ENCODE peak calls at places on chromosomes 12 and 14, in five cellular contexts. One of them, this sample, is unnamed.

GRCh38 chr12:103665971-103666370 is 78.9 kb downstream of the STAB2 start:
- DNase-seq in AG10803: no peak
- DNase-seq in lung: no peak
- DNase-seq in stomach: no peak
- DNase-seq in colonic mucosa: no peak
- DNase-seq in this sample: no peak

GRCh38 chr12:76491292-76491691 is 68.3 kb downstream of the OSBPL8 start:
- DNase-seq in AG10803: no peak
- DNase-seq in lung: no peak
- DNase-seq in stomach: no peak
- DNase-seq in colonic mucosa: no peak
- DNase-seq in this sample: no peak

GRCh38 chr12:14290951-14291350 is 74.5 kb upstream of the ATF7IP start:
- DNase-seq in AG10803: no peak
- DNase-seq in lung: no peak
- DNase-seq in stomach: no peak
- DNase-seq in colonic mucosa: no peak
- DNase-seq in this sample: no peak

GRCh38 chr12:70052931-70053497 is 190.2 kb upstream of the CNOT2 start:
- DNase-seq in AG10803: peak
- DNase-seq in lung: peak
- DNase-seq in stomach: peak
- DNase-seq in colonic mucosa: peak
- DNase-seq in this sample: peak

GRCh38 chr12:22333186-22333745 is 1.2 kb downstream of the ST8SIA1 start:
- DNase-seq in AG10803: peak
- DNase-seq in lung: no peak
- DNase-seq in stomach: no peak
- DNase-seq in colonic mucosa: no peak
- DNase-seq in this sample: no peak

GRCh38 chr14:56342419-56342901 is 224.2 kb downstream of the PELI2 start:
- DNase-seq in AG10803: peak
- DNase-seq in lung: no peak
- DNase-seq in stomach: no peak
- DNase-seq in colonic mucosa: no peak
- DNase-seq in this sample: no peak

GRCh38 chr12:57156701-57157403 is 9.4 kb upstream of the LRP1-AS start:
- DNase-seq in AG10803: no peak
- DNase-seq in lung: no peak
- DNase-seq in stomach: no peak
- DNase-seq in colonic mucosa: no peak
- DNase-seq in this sample: no peak

GRCh38 chr12:62834971-62835547 is 99.9 kb downstream of the PPM1H start:
- DNase-seq in AG10803: peak
- DNase-seq in lung: no peak
- DNase-seq in stomach: no peak
- DNase-seq in colonic mucosa: no peak
- DNase-seq in this sample: no peak

GRCh38 chr14:37197421-37198272 is at the start of gene MIPOL1:
- DNase-seq in AG10803: peak
- DNase-seq in lung: peak
- DNase-seq in stomach: peak
- DNase-seq in colonic mucosa: peak
- DNase-seq in this sample: peak

GRCh38 chr14:23365353-23366162 is 586 bp upstream of the EFS start:
- DNase-seq in AG10803: no peak
- DNase-seq in lung: no peak
- DNase-seq in stomach: peak
- DNase-seq in colonic mucosa: no peak
- DNase-seq in this sample: no peak

GRCh38 chr14:105748204-105748578 is 221.8 kb downstream of the TMEM121 start:
- DNase-seq in AG10803: no peak
- DNase-seq in lung: no peak
- DNase-seq in stomach: no peak
- DNase-seq in colonic mucosa: no peak
- DNase-seq in this sample: no peak

GRCh38 chr14:77058785-77059184 is 30.3 kb upstream of the IRF2BPL start:
- DNase-seq in AG10803: no peak
- DNase-seq in lung: no peak
- DNase-seq in stomach: no peak
- DNase-seq in colonic mucosa: no peak
- DNase-seq in this sample: no peak

GRCh38 chr14:89720741-89721315 is 233.7 kb downstream of the EFCAB11 start:
- DNase-seq in AG10803: no peak
- DNase-seq in lung: peak
- DNase-seq in stomach: peak
- DNase-seq in colonic mucosa: no peak
- DNase-seq in this sample: no peak

GRCh38 chr14:28751467-28752058 is 15.0 kb upstream of the FOXG1 start:
- DNase-seq in AG10803: peak
- DNase-seq in lung: no peak
- DNase-seq in stomach: peak
- DNase-seq in colonic mucosa: peak
- DNase-seq in this sample: peak

GRCh38 chr14:95363468-95363954 is 43.8 kb upstream of the CLMN start:
- DNase-seq in AG10803: no peak
- DNase-seq in lung: no peak
- DNase-seq in stomach: no peak
- DNase-seq in colonic mucosa: no peak
- DNase-seq in this sample: no peak

GRCh38 chr12:4323400-4323799 is 2.4 kb downstream of the TIGAR start:
- DNase-seq in AG10803: no peak
- DNase-seq in lung: no peak
- DNase-seq in stomach: no peak
- DNase-seq in colonic mucosa: no peak
- DNase-seq in this sample: no peak

GRCh38 chr14:52060080-52060479 is 8.8 kb downstream of the NID2 start:
- DNase-seq in AG10803: peak
- DNase-seq in lung: no peak
- DNase-seq in stomach: no peak
- DNase-seq in colonic mucosa: no peak
- DNase-seq in this sample: no peak

GRCh38 chr12:62581288-62582064 is 114.8 kb downstream of the MON2 start:
- DNase-seq in AG10803: peak
- DNase-seq in lung: no peak
- DNase-seq in stomach: no peak
- DNase-seq in colonic mucosa: no peak
- DNase-seq in this sample: peak

GRCh38 chr12:56151672-56152131 is 685 bp upstream of the MYL6B start:
- DNase-seq in AG10803: no peak
- DNase-seq in lung: peak
- DNase-seq in stomach: peak
- DNase-seq in colonic mucosa: peak
- DNase-seq in this sample: peak

GRCh38 chr14:89681086-89682018 is 264.3 kb upstream of the FOXN3 start:
- DNase-seq in AG10803: no peak
- DNase-seq in lung: no peak
- DNase-seq in stomach: no peak
- DNase-seq in colonic mucosa: no peak
- DNase-seq in this sample: peak

GRCh38 chr12:130552483-130552996 is 163.6 kb downstream of the RIMBP2 start:
- DNase-seq in AG10803: no peak
- DNase-seq in lung: no peak
- DNase-seq in stomach: no peak
- DNase-seq in colonic mucosa: no peak
- DNase-seq in this sample: peak

GRCh38 chr12:120183211-120183631 is 11.3 kb downstream of the GCN1 start:
- DNase-seq in AG10803: peak
- DNase-seq in lung: no peak
- DNase-seq in stomach: no peak
- DNase-seq in colonic mucosa: no peak
- DNase-seq in this sample: no peak

GRCh38 chr12:21865846-21866245 is 75.4 kb downstream of the ABCC9 start:
- DNase-seq in AG10803: no peak
- DNase-seq in lung: no peak
- DNase-seq in stomach: no peak
- DNase-seq in colonic mucosa: no peak
- DNase-seq in this sample: no peak

GRCh38 chr14:65010211-65010931 is 23.7 kb downstream of the FNTB start:
- DNase-seq in AG10803: no peak
- DNase-seq in lung: no peak
- DNase-seq in stomach: no peak
- DNase-seq in colonic mucosa: no peak
- DNase-seq in this sample: no peak

GRCh38 chr14:29681308-29681707 is 246.3 kb downstream of the PRKD1 start:
- DNase-seq in AG10803: no peak
- DNase-seq in lung: no peak
- DNase-seq in stomach: no peak
- DNase-seq in colonic mucosa: no peak
- DNase-seq in this sample: no peak

GRCh38 chr12:3491938-3492867 is 1.2 kb downstream of the PRMT8 start:
- DNase-seq in AG10803: peak
- DNase-seq in lung: peak
- DNase-seq in stomach: peak
- DNase-seq in colonic mucosa: no peak
- DNase-seq in this sample: peak

GRCh38 chr12:68479261-68479581 is 131.5 kb upstream of the RAP1B start:
- DNase-seq in AG10803: peak
- DNase-seq in lung: no peak
- DNase-seq in stomach: no peak
- DNase-seq in colonic mucosa: no peak
- DNase-seq in this sample: no peak

GRCh38 chr14:60094306-60094897 is 2.7 kb downstream of the PCNX4 start:
- DNase-seq in AG10803: peak
- DNase-seq in lung: no peak
- DNase-seq in stomach: no peak
- DNase-seq in colonic mucosa: no peak
- DNase-seq in this sample: peak
- H3K4me3 ChIP-seq in AG10803: peak
- H3K4me3 ChIP-seq in lung: no peak
- H3K4me3 ChIP-seq in stomach: no peak
- H3K4me3 ChIP-seq in colonic mucosa: no peak
- H3K4me3 ChIP-seq in this sample: no peak

DNA sequence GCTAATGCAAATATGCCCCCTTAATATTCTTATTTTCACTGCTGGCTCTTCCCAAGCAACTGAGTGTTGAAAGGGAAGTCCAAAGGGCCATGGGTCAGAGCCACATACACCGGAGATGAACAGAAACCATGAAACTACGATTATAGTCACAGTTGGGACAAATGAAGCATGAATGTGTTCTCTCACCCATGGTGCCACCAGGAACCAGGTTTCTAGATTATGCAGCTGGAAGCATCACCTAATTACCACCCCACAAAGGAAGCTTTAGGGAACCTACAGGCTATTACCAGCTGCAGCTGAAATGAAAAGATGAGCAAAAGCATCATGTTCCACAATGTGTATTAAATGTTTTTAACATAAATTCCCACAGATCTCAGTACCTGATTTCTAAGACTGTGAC is 15.4 kb downstream of the TMTC1 start:
- DNase-seq in AG10803: no peak
- DNase-seq in lung: no peak
- DNase-seq in stomach: no peak
- DNase-seq in colonic mucosa: no peak
- DNase-seq in this sample: no peak
- H3K4me3 ChIP-seq in AG10803: no peak
- H3K4me3 ChIP-seq in lung: no peak
- H3K4me3 ChIP-seq in stomach: no peak
- H3K4me3 ChIP-seq in colonic mucosa: no peak
- H3K4me3 ChIP-seq in this sample: no peak

DNA sequence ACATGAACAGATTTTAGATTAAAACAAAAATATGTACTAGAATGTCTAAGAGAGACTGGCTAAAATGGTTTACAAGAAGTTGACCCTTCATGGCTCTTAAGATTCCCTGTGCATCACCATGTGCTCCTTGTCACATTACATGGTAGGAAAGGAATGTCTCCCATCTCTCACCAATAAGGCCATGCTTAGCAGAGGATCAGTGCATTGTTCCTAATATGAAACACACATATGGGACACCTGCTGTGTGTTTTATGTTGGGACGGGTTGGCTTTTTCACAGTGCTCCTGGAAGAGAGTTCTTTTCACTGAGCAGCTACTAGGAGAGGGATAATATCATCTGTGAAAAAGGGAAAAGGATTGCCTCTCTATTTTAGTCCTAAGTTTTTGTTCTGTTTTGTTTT is 9.6 kb downstream of the PFKM start:
- DNase-seq in AG10803: no peak
- DNase-seq in lung: no peak
- DNase-seq in stomach: no peak
- DNase-seq in colonic mucosa: no peak
- DNase-seq in this sample: no peak
- H3K4me3 ChIP-seq in AG10803: no peak
- H3K4me3 ChIP-seq in lung: no peak
- H3K4me3 ChIP-seq in stomach: no peak
- H3K4me3 ChIP-seq in colonic mucosa: no peak
- H3K4me3 ChIP-seq in this sample: no peak

GRCh38 chr12:6199211-6199530 is 1.0 kb upstream of the CD9 start:
- DNase-seq in AG10803: no peak
- DNase-seq in lung: no peak
- DNase-seq in stomach: no peak
- DNase-seq in colonic mucosa: no peak
- DNase-seq in this sample: no peak
- H3K4me3 ChIP-seq in AG10803: no peak
- H3K4me3 ChIP-seq in lung: no peak
- H3K4me3 ChIP-seq in stomach: peak
- H3K4me3 ChIP-seq in colonic mucosa: peak
- H3K4me3 ChIP-seq in this sample: no peak

GRCh38 chr12:1529228-1529861 is 65.0 kb downstream of the FBXL14 start:
- DNase-seq in AG10803: no peak
- DNase-seq in lung: no peak
- DNase-seq in stomach: no peak
- DNase-seq in colonic mucosa: no peak
- DNase-seq in this sample: no peak
- H3K4me3 ChIP-seq in AG10803: peak
- H3K4me3 ChIP-seq in lung: no peak
- H3K4me3 ChIP-seq in stomach: peak
- H3K4me3 ChIP-seq in colonic mucosa: peak
- H3K4me3 ChIP-seq in this sample: no peak

DNA sequence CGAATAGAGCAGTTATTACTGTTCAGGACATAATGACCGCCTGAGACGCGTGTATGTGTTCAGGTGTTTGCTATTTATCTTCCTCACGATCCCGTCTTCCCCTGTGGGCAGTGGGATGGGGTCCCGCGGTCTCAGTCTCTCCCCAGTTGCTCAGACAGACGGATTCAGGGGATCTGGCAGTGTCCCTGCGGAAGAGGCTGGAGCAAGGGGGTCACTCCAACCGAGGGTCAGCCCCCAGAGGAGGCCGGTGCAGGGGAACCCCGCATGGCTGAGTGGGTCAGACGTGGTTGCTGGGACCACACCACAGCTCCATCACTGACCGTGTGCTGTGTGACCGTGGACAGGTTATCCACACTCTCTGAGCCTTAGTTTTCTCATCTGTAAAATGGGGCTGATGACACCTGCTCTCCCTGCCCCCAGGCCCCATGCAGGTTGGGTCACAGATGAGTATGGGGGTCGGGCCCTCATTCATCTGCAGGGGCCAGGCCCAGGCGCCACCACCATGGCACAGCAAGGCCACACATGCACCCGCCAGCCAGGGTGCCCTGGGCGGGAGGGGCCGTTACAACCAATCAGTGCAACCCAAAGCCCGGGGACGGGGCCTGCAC is 5.2 kb downstream of the MMP17 start:
- DNase-seq in AG10803: no peak
- DNase-seq in lung: no peak
- DNase-seq in stomach: no peak
- DNase-seq in colonic mucosa: no peak
- DNase-seq in this sample: no peak
- H3K4me3 ChIP-seq in AG10803: no peak
- H3K4me3 ChIP-seq in lung: no peak
- H3K4me3 ChIP-seq in stomach: no peak
- H3K4me3 ChIP-seq in colonic mucosa: no peak
- H3K4me3 ChIP-seq in this sample: no peak

GRCh38 chr14:68547305-68548193 is 245.3 kb downstream of the ZFP36L1 start:
- DNase-seq in AG10803: peak
- DNase-seq in lung: peak
- DNase-seq in stomach: peak
- DNase-seq in colonic mucosa: no peak
- DNase-seq in this sample: no peak
- H3K4me3 ChIP-seq in AG10803: peak
- H3K4me3 ChIP-seq in lung: no peak
- H3K4me3 ChIP-seq in stomach: no peak
- H3K4me3 ChIP-seq in colonic mucosa: no peak
- H3K4me3 ChIP-seq in this sample: no peak

This sample was measured in Caco-2.